ENCODE peak calls at places on chromosomes 12 and 14, in five cellular contexts. H is RWPE2, F is mucosa of descending colon, M is GM12878, N is GM20000. T is an unnamed sample.

GRCh38 chr12:5244513-5244972 is 187.4 kb upstream of the NTF3 start:
- DNase-seq in H (no peak), F (peak; percentile 65), M (no peak), N (no peak), T (no peak)

GRCh38 chr12:2198088-2198501 is 145.3 kb downstream of the CACNA1C start:
- DNase-seq in H (no peak), F (no peak), M (no peak), N (no peak), T (no peak)

GRCh38 chr12:53717319-53717718 is 9.9 kb downstream of the CALCOCO1 start:
- DNase-seq in H (no peak), F (no peak), M (no peak), N (no peak), T (no peak)

GRCh38 chr14:99425272-99425681 is 55.4 kb downstream of the SETD3 start:
- DNase-seq in H (no peak), F (no peak), M (no peak), N (no peak), T (no peak)

GRCh38 chr14:26605602-26606001 is 7.8 kb upstream of the NOVA1 start:
- DNase-seq in H (no peak), F (no peak), M (no peak), N (no peak), T (no peak)

GRCh38 chr12:65082411-65082810 is 38.7 kb downstream of the WIF1 start:
- DNase-seq in H (no peak), F (no peak), M (no peak), N (no peak), T (no peak)

GRCh38 chr12:54388214-54389138 is 3.9 kb upstream of the ZNF385A start:
- DNase-seq in H (no peak), F (no peak), M (no peak), N (no peak), T (no peak)

GRCh38 chr12:133236556-133236955 is 879 bp upstream of the ANHX start:
- DNase-seq in H (no peak), F (no peak), M (no peak), N (no peak), T (no peak)

GRCh38 chr12:81797100-81797499 is 38.0 kb upstream of the PPFIA2 start:
- DNase-seq in H (no peak), F (no peak), M (no peak), N (no peak), T (no peak)

GRCh38 chr12:124517260-124518050 is 50.0 kb downstream of the NCOR2 start:
- DNase-seq in H (peak; percentile 90), F (peak; percentile 70), M (no peak), N (no peak), T (no peak)

GRCh38 chr14:75096959-75097358 is 27.5 kb downstream of the ZC2HC1C start:
- DNase-seq in H (no peak), F (no peak), M (no peak), N (no peak), T (no peak)

GRCh38 chr12:65740873-65741600 is 83.2 kb upstream of the HMGA2 start:
- DNase-seq in H (peak; percentile 82), F (peak; percentile 89), M (no peak), N (peak; percentile 87), T (peak; percentile 83)

GRCh38 chr12:86260183-86260582 is 4.0 kb upstream of the MGAT4C start:
- DNase-seq in H (no peak), F (no peak), M (no peak), N (no peak), T (no peak)

GRCh38 chr12:41302979-41303403 is 114.9 kb downstream of the PDZRN4 start:
- DNase-seq in H (no peak), F (no peak), M (peak; percentile 2), N (no peak), T (no peak)

GRCh38 chr12:32788405-32788804 is 32.7 kb upstream of the YARS2 start:
- DNase-seq in H (no peak), F (no peak), M (no peak), N (no peak), T (no peak)

GRCh38 chr14:29763342-29763858 is 164.2 kb downstream of the PRKD1 start:
- DNase-seq in H (no peak), F (no peak), M (no peak), N (no peak), T (no peak)

GRCh38 chr12:57604454-57605307 is at the start of gene DTX3:
- DNase-seq in H (no peak), F (no peak), M (no peak), N (peak; percentile 83), T (peak; percentile 77)

GRCh38 chr12:132740652-132741051 is 21.0 kb downstream of the ANKLE2 start:
- DNase-seq in H (no peak), F (no peak), M (no peak), N (no peak), T (no peak)

GRCh38 chr12:131177599-131177998 is 223.9 kb downstream of the ADGRD1 start:
- DNase-seq in H (no peak), F (no peak), M (no peak), N (no peak), T (no peak)
- TF ChIP-seq CTCF in H (no peak), F (no peak), M (no peak), N (no peak), T (no peak)

DNA sequence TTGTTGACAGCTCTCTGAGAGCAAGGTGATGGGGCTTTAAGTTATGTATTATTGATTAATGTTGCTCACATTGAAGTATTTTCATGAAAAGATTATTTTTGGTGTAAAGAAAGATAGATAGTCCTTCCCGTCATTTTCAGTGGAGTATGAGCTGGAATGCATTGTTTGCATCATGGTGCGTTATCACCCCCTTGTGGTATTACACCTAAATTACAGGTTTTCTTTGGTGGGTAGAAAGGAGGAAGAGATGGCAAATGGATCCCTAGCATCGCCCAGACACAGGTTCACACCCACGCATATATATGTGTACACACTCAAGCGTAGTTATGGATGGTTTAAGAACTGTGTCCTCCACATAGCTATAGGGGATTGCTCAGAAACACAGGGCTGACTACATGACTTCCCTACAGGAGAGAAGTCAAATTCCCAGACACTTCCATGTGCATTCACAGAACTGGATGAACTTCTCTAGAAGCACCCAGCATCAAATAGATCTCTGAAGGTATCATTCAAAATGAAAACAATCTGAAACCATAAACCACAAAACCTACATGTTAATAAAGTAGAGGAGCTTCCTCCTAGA is 14.4 kb upstream of the SERPINA10 start:
- DNase-seq in H (no peak), F (no peak), M (no peak), N (no peak), T (no peak)
- TF ChIP-seq CTCF in H (peak; percentile 37), F (no peak), M (peak; percentile 26), N (no peak), T (no peak)

DNA sequence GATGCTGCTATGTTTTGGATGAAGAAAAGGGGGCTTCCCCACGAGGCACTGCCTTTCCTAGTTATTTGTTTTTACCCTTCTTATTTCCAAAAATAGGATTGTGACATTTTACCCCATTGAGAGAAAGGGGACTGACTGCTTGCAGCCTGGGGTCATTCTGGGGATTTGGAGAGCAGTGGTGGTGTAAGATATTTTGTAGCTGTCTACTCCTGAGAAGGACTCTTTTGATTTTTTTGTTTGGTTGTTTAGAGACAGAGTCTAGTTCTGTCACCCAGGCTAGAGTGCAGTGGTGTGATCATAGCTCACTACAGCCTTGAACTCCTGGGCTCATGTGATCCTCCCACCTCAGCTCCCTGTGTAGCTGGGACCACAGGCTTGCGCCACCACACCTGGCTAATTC is 78.9 kb downstream of the FOXN4 start:
- DNase-seq in H (no peak), F (no peak), M (no peak), N (no peak), T (no peak)
- TF ChIP-seq CTCF in H (no peak), F (no peak), M (no peak), N (no peak), T (no peak)

DNA sequence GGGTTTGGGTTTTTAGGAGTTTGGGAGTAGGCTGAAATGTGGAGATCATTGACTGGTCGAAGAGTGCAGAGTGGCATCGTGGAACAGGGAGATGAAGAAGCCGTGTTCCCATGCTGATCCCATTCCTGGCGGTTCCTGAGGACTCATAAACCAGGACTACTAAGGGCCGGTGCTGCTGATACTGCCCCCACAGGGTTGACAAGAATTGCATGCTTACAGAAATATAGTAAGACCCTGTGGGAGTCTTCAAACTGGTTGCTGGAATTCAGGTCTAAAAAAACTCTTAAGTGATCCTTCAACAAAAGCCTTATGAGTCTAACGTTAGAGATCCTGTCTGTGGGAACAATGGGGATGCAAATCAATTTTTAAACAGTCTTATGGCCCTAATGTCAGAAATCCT is 64.0 kb upstream of the ARHGAP5 start:
- DNase-seq in H (no peak), F (no peak), M (no peak), N (no peak), T (no peak)
- TF ChIP-seq CTCF in H (no peak), F (no peak), M (no peak), N (no peak), T (no peak)

DNA sequence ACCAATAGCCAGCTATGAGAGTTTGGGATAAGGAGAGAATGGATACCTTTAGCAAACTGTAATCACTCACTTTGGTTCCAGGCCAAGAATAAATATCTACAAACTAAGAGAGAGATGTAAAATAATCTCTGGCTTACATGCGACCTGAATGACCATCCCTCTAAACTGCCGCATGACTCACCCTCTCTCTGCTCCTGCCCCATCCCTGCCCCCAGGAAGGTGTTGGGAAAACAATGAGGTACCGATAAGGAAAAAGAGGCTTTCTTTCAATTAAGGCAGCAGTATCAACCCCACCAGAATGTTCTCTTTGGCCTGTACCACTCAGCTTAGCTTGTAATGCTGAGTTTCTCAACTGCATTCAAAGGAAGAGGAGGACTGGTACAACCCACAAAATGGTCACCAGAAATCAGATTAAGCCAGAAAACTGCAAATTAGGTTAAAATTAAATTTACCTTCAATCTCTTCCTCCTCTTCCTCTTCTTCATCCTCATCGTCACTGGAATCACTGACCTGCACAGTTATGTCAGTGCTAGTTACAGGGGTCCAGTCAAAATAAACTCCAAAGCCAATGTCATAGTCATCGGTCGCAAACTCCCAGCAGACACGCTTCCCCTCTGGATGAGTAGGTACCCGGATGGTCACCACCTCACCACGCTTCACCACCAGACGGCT is 22.0 kb downstream of the GSTZ1 start:
- DNase-seq in H (no peak), F (no peak), M (no peak), N (no peak), T (no peak)
- TF ChIP-seq CTCF in H (no peak), F (no peak), M (no peak), N (no peak), T (no peak)

GRCh38 chr12:90027041-90027440 is 318.4 kb upstream of the ATP2B1 start:
- DNase-seq in H (no peak), F (no peak), M (no peak), N (no peak), T (no peak)
- TF ChIP-seq CTCF in H (no peak), F (no peak), M (no peak), N (no peak), T (no peak)

GRCh38 chr12:111174283-111175108 is 194.4 kb downstream of the PHETA1 start:
- DNase-seq in H (no peak), F (no peak), M (no peak), N (peak; percentile 57), T (peak; percentile 44)
- TF ChIP-seq CTCF in H (peak; percentile 37), F (no peak), M (peak; percentile 30), N (peak; percentile 21), T (peak; percentile 13)

T was measured in GM10248.